ENCODE peak calls at places on chromosomes 6 and 20, in eight cellular contexts. E is prostate gland, X is lower lobe of right lung, W is adrenal gland, G is vagina, U is Panc1, J is tibial artery, F is testis. L is an unnamed sample. For H3K4me1, the result is how much of the 10 kb centered on the place peaks cover.

GRCh38 chr20:12729326-12729725 is 279.4 kb upstream of the SPTLC3 start:
- DNase-seq in E (no peak), X (no peak), W (no peak), G (no peak), U (no peak), J (no peak), F (no peak), L (no peak)

GRCh38 chr6:148423133-148423532 is 80.5 kb downstream of the SASH1 start:
- DNase-seq in E (no peak), X (no peak), W (no peak), G (no peak), U (no peak), J (no peak), F (no peak), L (no peak)

GRCh38 chr20:54346269-54346668 is 129.1 kb upstream of the DOK5 start:
- DNase-seq in E (no peak), X (no peak), W (no peak), G (no peak), U (no peak), J (no peak), F (no peak), L (no peak)

GRCh38 chr20:60104980-60105379 is 146.8 kb downstream of the CDH26 start:
- DNase-seq in E (no peak), X (no peak), W (no peak), G (no peak), U (no peak), J (no peak), F (no peak), L (no peak)

GRCh38 chr6:38489951-38490350 is 149.8 kb downstream of the BTBD9 start:
- DNase-seq in E (no peak), X (no peak), W (no peak), G (no peak), U (no peak), J (no peak), F (no peak), L (no peak)

GRCh38 chr6:35164277-35164676 is 23.1 kb upstream of the TCP11 start:
- DNase-seq in E (no peak), X (no peak), W (no peak), G (no peak), U (no peak), J (no peak), F (no peak), L (no peak)

GRCh38 chr6:16477367-16478149 is 239.2 kb downstream of the GMPR start:
- DNase-seq in E (no peak), X (peak), W (peak), G (no peak), U (no peak), J (no peak), F (no peak), L (peak)

GRCh38 chr6:27505209-27506027 is 32.5 kb upstream of the ZNF184 start:
- DNase-seq in E (peak), X (no peak), W (no peak), G (no peak), U (peak), J (no peak), F (peak), L (no peak)

GRCh38 chr20:47815416-47815806 is 30.1 kb upstream of the SULF2 start:
- DNase-seq in E (no peak), X (no peak), W (no peak), G (no peak), U (no peak), J (no peak), F (no peak), L (no peak)

GRCh38 chr20:57567471-57568079 is 6.7 kb downstream of the PCK1 start:
- DNase-seq in E (no peak), X (no peak), W (no peak), G (no peak), U (no peak), J (no peak), F (no peak), L (no peak)

GRCh38 chr20:61953037-61953788 is 112.5 kb downstream of the TAF4 start:
- DNase-seq in E (no peak), X (peak), W (peak), G (no peak), U (no peak), J (peak), F (no peak), L (no peak)

GRCh38 chr6:26538936-26539615 is 910 bp downstream of the HMGN4 start:
- DNase-seq in E (no peak), X (no peak), W (no peak), G (no peak), U (no peak), J (no peak), F (no peak), L (no peak)

GRCh38 chr20:35854697-35855434 is 83.1 kb downstream of the PHF20 start:
- DNase-seq in E (no peak), X (no peak), W (no peak), G (no peak), U (no peak), J (no peak), F (no peak), L (no peak)

GRCh38 chr6:38306915-38307314 is 332.8 kb downstream of the BTBD9 start:
- DNase-seq in E (no peak), X (no peak), W (no peak), G (no peak), U (no peak), J (no peak), F (no peak), L (no peak)

GRCh38 chr20:57211949-57212889 is 54.2 kb downstream of the BMP7 start:
- DNase-seq in E (peak), X (no peak), W (peak), G (no peak), U (no peak), J (no peak), F (peak), L (peak)

GRCh38 chr6:69427882-69428281 is 368.9 kb downstream of the LMBRD1 start:
- DNase-seq in E (no peak), X (no peak), W (no peak), G (no peak), U (no peak), J (no peak), F (no peak), L (no peak)

GRCh38 chr20:9301129-9302072 is 213.0 kb upstream of the LAMP5 start:
- DNase-seq in E (peak), X (no peak), W (no peak), G (no peak), U (no peak), J (no peak), F (peak), L (peak)

GRCh38 chr6:22332216-22332615 is 35.4 kb upstream of the PRL start:
- DNase-seq in E (no peak), X (no peak), W (no peak), G (no peak), U (no peak), J (no peak), F (no peak), L (no peak)

GRCh38 chr6:166697113-166697512 is 70.1 kb upstream of the RPS6KA2 start:
- DNase-seq in E (no peak), X (no peak), W (no peak), G (no peak), U (no peak), J (no peak), F (no peak), L (no peak)

GRCh38 chr20:48769111-48769879 is 58.5 kb downstream of the PREX1 start:
- DNase-seq in E (no peak), X (peak), W (no peak), G (no peak), U (no peak), J (no peak), F (peak), L (no peak)

GRCh38 chr6:10412165-10412947 is 2.5 kb downstream of the TFAP2A start:
- DNase-seq in E (peak), X (peak), W (peak), G (no peak), U (no peak), J (peak), F (no peak), L (no peak)

GRCh38 chr20:62627901-62628612 is 14.2 kb upstream of the SLCO4A1 start:
- DNase-seq in E (no peak), X (no peak), W (no peak), G (no peak), U (no peak), J (no peak), F (no peak), L (no peak)

DNA sequence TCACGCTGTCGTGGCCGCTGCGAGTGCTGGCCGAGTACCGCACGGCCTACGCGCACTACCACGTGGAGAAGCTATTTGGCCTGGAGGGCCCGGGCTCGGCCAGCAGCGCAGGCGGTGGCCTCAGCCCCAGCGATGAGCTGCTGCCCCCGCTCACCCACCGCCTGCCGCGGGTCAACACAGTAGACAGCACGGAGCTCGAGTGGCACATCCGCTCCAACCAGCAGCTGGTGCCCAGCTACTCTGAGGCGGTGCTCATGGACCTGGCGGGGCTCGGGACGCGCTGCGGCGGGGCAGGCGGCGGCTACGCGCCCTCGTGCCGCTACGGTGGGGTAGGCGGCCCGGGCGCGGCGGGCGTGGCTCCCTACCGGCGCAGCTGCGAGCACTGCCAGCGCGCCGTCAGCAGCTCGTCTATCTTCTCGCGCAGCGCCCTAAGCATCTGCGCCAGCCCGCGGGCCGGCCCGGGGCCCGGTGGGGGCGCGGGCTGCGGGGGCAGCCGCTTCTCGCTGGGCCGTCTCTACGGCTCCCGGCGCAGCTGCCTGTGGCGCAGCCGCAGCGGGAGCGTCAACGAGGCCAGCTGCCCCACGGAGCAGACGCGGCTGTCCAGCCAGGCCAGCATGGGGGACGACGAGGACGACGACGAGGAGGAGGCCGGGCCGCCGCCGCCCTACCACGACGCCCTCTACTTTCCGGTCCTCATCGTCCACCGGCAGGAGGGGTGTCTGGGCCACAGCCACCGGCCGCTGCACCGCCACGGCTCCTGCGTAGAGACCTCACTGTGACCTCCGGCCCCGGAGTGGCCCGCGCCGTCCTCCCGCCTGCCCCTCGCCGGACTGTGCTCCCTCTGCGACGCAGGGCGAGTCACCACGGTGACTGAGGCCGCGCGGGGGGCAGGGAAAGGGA is 5.7 kb downstream of the TMEM151B start:
- DNase-seq in E (no peak), X (no peak), W (no peak), G (no peak), U (no peak), J (no peak), F (no peak), L (no peak)
- H3K4me3 ChIP-seq in E (peak), X (peak), W (no peak), G (peak), U (no peak), J (peak), F (peak), L (peak)

GRCh38 chr6:129138739-129139405 is 255.9 kb downstream of the LAMA2 start:
- DNase-seq in E (no peak), X (no peak), W (no peak), G (no peak), U (no peak), J (no peak), F (peak), L (no peak)

GRCh38 chr6:129134535-129134934 is 251.6 kb downstream of the LAMA2 start:
- DNase-seq in E (no peak), X (no peak), W (no peak), G (no peak), U (no peak), J (no peak), F (peak), L (no peak)

GRCh38 chr6:129136751-129137150 is 253.8 kb downstream of the LAMA2 start:
- DNase-seq in E (no peak), X (no peak), W (no peak), G (no peak), U (no peak), J (no peak), F (no peak), L (no peak)

GRCh38 chr6:129133770-129134192 is 250.8 kb downstream of the LAMA2 start:
- DNase-seq in E (no peak), X (no peak), W (no peak), G (no peak), U (no peak), J (no peak), F (no peak), L (no peak)

DNA sequence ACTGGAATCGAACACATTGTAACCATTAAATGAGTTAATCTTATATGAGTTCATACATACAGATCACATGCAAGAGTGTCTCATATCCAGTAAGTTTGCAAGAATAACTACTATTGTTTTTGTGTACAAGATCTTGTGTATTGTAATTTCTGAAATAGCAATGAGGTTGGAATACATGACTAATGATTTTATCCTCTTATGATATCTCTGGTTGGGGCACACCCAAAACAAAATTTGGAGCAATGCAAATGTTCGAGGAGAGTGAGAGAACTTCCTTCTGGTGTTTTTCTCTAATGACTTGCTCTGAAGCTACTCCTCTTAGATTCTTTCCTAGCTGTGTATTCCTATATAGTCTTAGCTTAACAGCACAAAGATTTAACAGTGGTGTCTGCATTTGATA is 252.5 kb downstream of the LAMA2 start:
- DNase-seq in E (no peak), X (no peak), W (no peak), G (no peak), U (no peak), J (no peak), F (no peak), L (no peak)
- H3K4me1 ChIP-seq in E (under half), X (under half), W (under half), G (under half), U (under half), J (under half), F (half or more), L (half or more)

GRCh38 chr6:45222380-45222779 is 105.8 kb upstream of the RUNX2 start:
- DNase-seq in E (no peak), X (no peak), W (no peak), G (no peak), U (no peak), J (no peak), F (no peak), L (no peak)

GRCh38 chr6:45231660-45232059 is 96.5 kb upstream of the RUNX2 start:
- DNase-seq in E (no peak), X (no peak), W (no peak), G (no peak), U (no peak), J (no peak), F (no peak), L (no peak)

GRCh38 chr6:45229416-45229815 is 98.7 kb upstream of the RUNX2 start:
- DNase-seq in E (no peak), X (no peak), W (no peak), G (no peak), U (no peak), J (no peak), F (no peak), L (no peak)

GRCh38 chr6:45226081-45226480 is 102.0 kb upstream of the RUNX2 start:
- DNase-seq in E (no peak), X (no peak), W (no peak), G (no peak), U (no peak), J (no peak), F (no peak), L (no peak)
- TF ChIP-seq CTCF in E (no peak), X (no peak), W (no peak), G (no peak), U (peak), J (no peak), F (no peak), L (no peak)

GRCh38 chr20:45347936-45348809 is at the start of gene SDC4:
- DNase-seq in E (peak), X (peak), W (peak), G (no peak), U (no peak), J (peak), F (peak), L (peak)

GRCh38 chr20:45345104-45345936 is 2.9 kb downstream of the SDC4 start:
- DNase-seq in E (peak), X (peak), W (no peak), G (no peak), U (no peak), J (peak), F (no peak), L (no peak)

GRCh38 chr20:45347297-45347935 is 808 bp downstream of the SDC4 start:
- DNase-seq in E (no peak), X (no peak), W (no peak), G (no peak), U (no peak), J (peak), F (no peak), L (no peak)

GRCh38 chr20:45346291-45346718 is 1.9 kb downstream of the SDC4 start:
- DNase-seq in E (no peak), X (no peak), W (no peak), G (no peak), U (no peak), J (peak), F (no peak), L (no peak)

GRCh38 chr20:45346851-45347250 is 1.4 kb downstream of the SDC4 start:
- DNase-seq in E (no peak), X (no peak), W (no peak), G (no peak), U (no peak), J (peak), F (no peak), L (no peak)
- H3K4me3 ChIP-seq in E (peak), X (peak), W (no peak), G (peak), U (peak), J (peak), F (no peak), L (peak)

DNA sequence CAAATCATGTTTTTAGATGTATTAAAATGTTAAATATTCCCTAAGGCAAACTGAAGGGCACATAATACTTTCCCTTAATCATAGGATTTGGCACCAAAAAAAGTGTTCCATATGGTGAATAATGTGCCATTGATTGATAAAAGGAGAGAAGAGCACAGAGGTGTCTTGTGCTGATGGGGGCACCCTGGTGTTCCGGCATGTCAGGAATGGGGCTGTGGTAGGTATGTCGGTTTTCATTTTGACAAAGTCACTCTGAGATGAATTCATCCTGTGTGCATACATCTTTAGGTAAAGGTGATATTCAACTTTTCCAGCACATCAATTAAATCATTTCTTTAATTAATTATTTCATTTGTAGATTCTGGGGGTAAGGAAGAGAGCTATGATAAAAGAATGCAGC is 36.8 kb downstream of the CENPW start:
- DNase-seq in E (no peak), X (no peak), W (no peak), G (no peak), U (no peak), J (no peak), F (no peak), L (no peak)
- H3K4me1 ChIP-seq in E (under half), X (under half), W (under half), G (under half), U (under half), J (under half), F (under half), L (under half)

GRCh38 chr20:50399917-50400704 is 110.1 kb upstream of the PTPN1 start:
- DNase-seq in E (no peak), X (peak), W (no peak), G (no peak), U (no peak), J (no peak), F (no peak), L (no peak)
- TF ChIP-seq CTCF in E (no peak), X (no peak), W (no peak), G (no peak), U (no peak), J (no peak), F (no peak), L (no peak)

DNA sequence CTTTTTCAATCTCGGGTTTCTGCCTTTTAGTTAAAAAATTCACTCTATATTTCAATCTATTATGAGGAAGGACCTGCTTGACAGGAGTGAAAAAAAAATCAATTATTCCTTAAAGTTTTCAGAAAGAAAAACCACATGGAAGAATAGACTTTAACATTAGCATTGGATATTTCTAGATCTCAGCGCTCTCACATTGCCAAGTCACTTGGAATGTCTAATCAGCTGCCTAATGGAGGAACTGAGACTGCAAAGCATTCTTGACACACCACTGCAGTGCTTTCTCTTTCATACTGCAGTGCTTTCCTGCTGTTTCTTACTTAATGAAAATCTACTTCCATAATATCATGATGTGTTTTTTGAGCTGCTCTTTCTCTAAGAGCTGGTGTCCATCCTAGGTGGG is 20.4 kb upstream of the MCM3 start:
- DNase-seq in E (no peak), X (no peak), W (no peak), G (no peak), U (no peak), J (no peak), F (no peak), L (no peak)
- H3K4me3 ChIP-seq in E (no peak), X (no peak), W (no peak), G (no peak), U (no peak), J (no peak), F (no peak), L (no peak)

DNA sequence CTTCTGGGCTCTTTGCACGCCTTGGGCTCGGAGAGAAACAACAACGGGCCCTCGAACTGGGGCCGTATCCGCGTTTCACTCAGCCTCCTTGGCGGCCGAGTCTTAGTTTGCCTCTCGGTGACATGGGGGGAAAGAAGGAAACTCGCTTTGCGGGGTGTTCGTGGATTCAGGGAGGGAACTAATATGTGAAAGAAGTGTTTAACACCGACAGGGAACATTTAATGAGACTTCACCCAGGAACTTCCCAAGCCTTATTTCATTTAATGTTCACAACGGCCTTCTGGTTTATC is 858 bp downstream of the RALY start:
- DNase-seq in E (no peak), X (no peak), W (no peak), G (no peak), U (no peak), J (no peak), F (no peak), L (no peak)
- H3K4me1 ChIP-seq in E (under half), X (half or more), W (under half), G (half or more), U (under half), J (half or more), F (under half), L (under half)